ENCODE peak calls at places on chromosomes 4 and X, in ten cellular contexts. F, T, N, A, P, V, I, S, X and B are unnamed samples.

GRCh38 chr4:91958651-91959050 is 345.1 kb upstream of the GRID2 start:
- DNase-seq in N (no peak), A (peak; percentile 76), X (peak; percentile 32), I (no peak), T (no peak), F (peak; percentile 6), V (no peak), S (no peak), P (no peak), B (no peak)

GRCh38 chr4:1740021-1740545 is 18.8 kb downstream of the TACC3 start:
- DNase-seq in X (no peak), A (no peak), N (no peak), F (no peak), T (no peak), V (no peak), I (no peak), S (no peak), P (no peak), B (no peak)

GRCh38 chr4:53015681-53016080 is 153.6 kb downstream of the RASL11B start:
- DNase-seq in P (no peak), T (no peak), A (peak; percentile 55), F (peak; percentile 81), S (no peak), N (peak; percentile 71), I (peak; percentile 58), X (peak; percentile 77), V (no peak), B (no peak)

GRCh38 chr4:113300384-113301011 is 251.0 kb downstream of the ANK2 start:
- DNase-seq in F (peak; percentile 90), N (no peak), A (peak; percentile 94), X (peak; percentile 73), T (no peak), I (no peak), V (no peak), P (no peak), S (no peak), B (no peak)

GRCh38 chrX:10579018-10579752 is 41.2 kb downstream of the MID1 start:
- DNase-seq in X (peak; percentile 15), A (peak; percentile 82), I (no peak), S (no peak), F (peak; percentile 78), T (no peak), N (no peak), P (no peak), V (no peak), B (no peak)

GRCh38 chr4:151228196-151229119 is 48.5 kb upstream of the PRSS48 start:
- DNase-seq in A (peak; percentile 34), F (peak; percentile 28), V (no peak), I (no peak), P (no peak), N (no peak), S (no peak), X (no peak), T (no peak), B (no peak)

GRCh38 chrX:11381464-11381863 is 88.3 kb downstream of the AMELX start:
- DNase-seq in N (peak; percentile 71), T (no peak), X (peak; percentile 65), P (peak; percentile 35), F (peak; percentile 63), A (peak; percentile 45), V (peak; percentile 0), S (peak; percentile 79), I (no peak), B (peak; percentile 10)

GRCh38 chr4:53281438-53281837 is 84.4 kb downstream of the SCFD2 start:
- DNase-seq in V (no peak), A (no peak), P (no peak), I (no peak), S (no peak), T (no peak), X (no peak), N (no peak), F (peak; percentile 67), B (no peak)

GRCh38 chrX:16999275-16999674 is 52.8 kb downstream of the REPS2 start:
- DNase-seq in V (no peak), A (no peak), P (no peak), I (no peak), S (no peak), X (no peak), F (no peak), N (no peak), T (no peak), B (no peak)

GRCh38 chr4:109979932-109980717 is 67.4 kb downstream of the EGF start:
- DNase-seq in P (no peak), F (peak; percentile 78), N (no peak), V (no peak), I (no peak), S (no peak), T (no peak), X (peak; percentile 33), A (peak; percentile 89), B (no peak)

GRCh38 chr4:109981936-109982335 is 69.3 kb downstream of the EGF start:
- DNase-seq in X (no peak), S (no peak), I (no peak), F (no peak), T (no peak), A (no peak), N (no peak), V (no peak), P (no peak), B (no peak)

GRCh38 chr4:109976189-109976588 is 63.5 kb downstream of the EGF start:
- DNase-seq in A (no peak), S (no peak), V (no peak), N (no peak), P (no peak), F (no peak), I (no peak), T (no peak), X (no peak), B (no peak)

GRCh38 chr4:109977854-109978501 is 65.3 kb downstream of the EGF start:
- DNase-seq in V (no peak), I (no peak), P (no peak), N (no peak), A (peak; percentile 59), T (no peak), S (no peak), F (peak; percentile 60), X (peak; percentile 54), B (no peak)

GRCh38 chr4:109978704-109979103 is 66.0 kb downstream of the EGF start:
- DNase-seq in P (no peak), S (no peak), N (no peak), X (no peak), F (no peak), A (peak; percentile 55), T (no peak), I (no peak), V (no peak), B (no peak)
- TF ChIP-seq CTCF in P (no peak), S (no peak), N (no peak), X (no peak), F (no peak), A (no peak), T (no peak), I (no peak), V (no peak), B (no peak)

GRCh38 chrX:47224266-47224895 is 5.9 kb downstream of the CDK16 start:
- DNase-seq in N (no peak), V (no peak), F (no peak), T (no peak), I (peak; percentile 22), A (no peak), P (no peak), X (no peak), S (no peak), B (no peak)

GRCh38 chrX:47221756-47222155 is 3.3 kb downstream of the CDK16 start:
- DNase-seq in S (no peak), A (no peak), N (no peak), F (no peak), P (no peak), T (no peak), V (no peak), X (no peak), I (peak; percentile 31), B (no peak)

GRCh38 chrX:47224896-47225290 is 6.4 kb downstream of the CDK16 start:
- DNase-seq in S (no peak), I (peak; percentile 21), P (no peak), F (no peak), N (no peak), X (no peak), V (no peak), A (no peak), T (no peak), B (no peak)

GRCh38 chrX:47223476-47224250 is 5.2 kb downstream of the CDK16 start:
- DNase-seq in F (no peak), S (no peak), T (no peak), N (no peak), X (no peak), V (no peak), P (no peak), I (peak; percentile 26), A (no peak), B (no peak)

DNA sequence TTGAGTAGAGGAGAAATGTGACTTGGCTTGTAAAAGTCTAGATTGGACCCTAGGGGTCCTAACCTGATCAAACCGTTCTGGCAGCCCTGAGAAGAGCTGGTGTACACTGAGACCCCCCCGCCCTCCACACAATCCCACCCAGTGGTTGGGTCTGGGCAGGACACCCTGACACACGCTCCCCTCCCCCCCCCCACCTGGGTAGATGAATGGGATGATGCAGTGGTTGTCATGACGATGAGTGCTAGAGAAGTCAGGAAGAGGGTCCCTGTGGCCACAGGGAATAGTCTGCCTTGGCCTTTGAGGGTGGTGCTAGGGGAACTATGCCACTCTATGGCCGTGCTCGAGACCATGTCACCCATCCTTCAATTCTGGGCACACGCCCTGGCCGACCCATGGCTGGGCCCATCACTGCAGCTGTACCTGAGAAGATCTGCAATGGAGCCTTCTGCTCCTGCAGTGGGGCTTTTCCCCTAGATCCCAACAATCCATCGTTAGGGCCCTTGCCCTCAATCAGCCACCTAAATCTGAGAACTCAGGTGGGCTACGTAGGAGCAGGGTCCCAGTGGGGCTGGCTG is 4.4 kb downstream of the CDK16 start:
- DNase-seq in A (no peak), V (no peak), N (no peak), F (no peak), I (peak; percentile 24), S (no peak), X (no peak), T (no peak), P (peak; percentile 49), B (no peak)
- H3K36me3 ChIP-seq in A (peaks cover 20% of the 10 kb centered on the region), V (peaks cover 34% of the 10 kb centered on the region), N (peaks cover 19% of the 10 kb centered on the region), F (peaks cover 46% of the 10 kb centered on the region), I (no peaks in the 10 kb centered on the region), S (peaks cover 42% of the 10 kb centered on the region), X (no peaks in the 10 kb centered on the region), T (peaks cover 19% of the 10 kb centered on the region), P (peaks cover 75% of the 10 kb centered on the region), B (peaks cover 19% of the 10 kb centered on the region)

DNA sequence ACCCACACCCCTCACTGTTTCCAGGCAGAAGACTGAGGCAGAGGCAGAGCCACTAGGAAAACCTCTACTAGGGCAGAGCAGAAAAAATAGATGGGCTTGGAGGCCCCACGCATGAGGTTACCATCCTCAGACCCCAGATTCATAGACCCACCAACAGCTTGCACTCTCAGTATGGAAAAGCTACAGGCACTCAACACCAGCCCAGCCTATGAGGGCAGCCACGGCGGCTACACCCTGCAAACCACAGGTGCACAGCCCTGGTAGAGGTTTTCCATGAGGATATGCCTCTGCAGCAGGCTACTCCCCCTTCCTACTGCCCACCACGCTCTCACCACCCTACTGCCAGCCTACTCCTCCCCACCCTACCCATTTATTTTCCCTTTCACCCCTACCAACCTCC is 235.1 kb downstream of the CWH43 start:
- DNase-seq in X (no peak), T (peak; percentile 29), P (no peak), I (no peak), V (no peak), S (no peak), A (no peak), F (no peak), N (no peak), B (no peak)
- H3K9me3 ChIP-seq in X (peaks cover 5% of the 10 kb centered on the region), T (peaks cover 7% of the 10 kb centered on the region), P (no peaks in the 10 kb centered on the region), I (no peaks in the 10 kb centered on the region), V (no peaks in the 10 kb centered on the region), S (no peaks in the 10 kb centered on the region), A (no peaks in the 10 kb centered on the region), F (peaks cover 30% of the 10 kb centered on the region), N (no peaks in the 10 kb centered on the region), B (no peaks in the 10 kb centered on the region)

GRCh38 chr4:55445921-55446577 is 50.3 kb downstream of the TMEM165 start:
- DNase-seq in I (no peak), N (no peak), T (no peak), S (no peak), V (no peak), P (no peak), A (peak; percentile 91), F (peak; percentile 89), X (no peak), B (no peak)
- TF ChIP-seq CTCF in I (no peak), N (no peak), T (no peak), S (no peak), V (no peak), P (no peak), A (no peak), F (no peak), X (no peak), B (no peak)